ENCODE peak calls at places on chromosomes 1 and 21, in seven cellular contexts. A is A549, Z is thoracic aorta, X is suprapubic skin, H is Caco-2, T is astrocyte, M is upper lobe of right lung. F is an unnamed sample.

GRCh38 chr1:46577671-46578070 is 26.2 kb upstream of the KNCN start:
- DNase-seq in H (no peak), M (no peak), A (no peak), X (no peak), T (no peak), Z (no peak), F (no peak)

GRCh38 chr1:26791138-26791537 is 3.4 kb downstream of the PIGV start:
- DNase-seq in M (no peak), X (no peak), A (no peak), H (no peak), T (no peak), Z (no peak), F (no peak)

GRCh38 chr1:44076093-44076492 is 42.5 kb upstream of the KLF17 start:
- DNase-seq in M (no peak), H (no peak), Z (no peak), T (peak), X (no peak), A (no peak), F (no peak)

GRCh38 chr1:29240986-29241385 is 4.7 kb downstream of the PTPRU start:
- DNase-seq in T (no peak), H (no peak), M (no peak), Z (no peak), A (no peak), X (no peak), F (no peak)

GRCh38 chr1:41340655-41341364 is 20.4 kb upstream of the FOXO6 start:
- DNase-seq in X (no peak), A (no peak), M (no peak), T (no peak), Z (no peak), H (no peak), F (no peak)

GRCh38 chr1:45834689-45835088 is 31.3 kb downstream of the MAST2 start:
- DNase-seq in T (no peak), X (no peak), Z (no peak), M (no peak), H (no peak), A (no peak), F (peak)

GRCh38 chr1:9849691-9850441 is 26.1 kb upstream of the CLSTN1 start:
- DNase-seq in M (no peak), A (no peak), H (no peak), T (no peak), X (no peak), Z (no peak), F (no peak)

GRCh38 chr1:160709715-160710114 is 1.9 kb downstream of the CD48 start:
- DNase-seq in A (no peak), H (no peak), T (no peak), Z (no peak), M (no peak), X (no peak), F (no peak)

GRCh38 chr1:164841723-164842465 is 282.9 kb downstream of the PBX1 start:
- DNase-seq in Z (no peak), T (no peak), A (no peak), H (no peak), X (no peak), M (no peak), F (no peak)

GRCh38 chr1:22737374-22738068 is 26.9 kb downstream of the EPHB2 start:
- DNase-seq in A (no peak), H (no peak), T (no peak), M (no peak), X (no peak), Z (no peak), F (no peak)

GRCh38 chr1:46630719-46631118 is 14.1 kb upstream of the MOB3C start:
- DNase-seq in T (no peak), Z (no peak), X (no peak), H (no peak), M (no peak), A (no peak), F (no peak)

GRCh38 chr1:119429687-119430086 is 14.7 kb downstream of the HSD3B2 start:
- DNase-seq in T (no peak), Z (no peak), X (no peak), M (no peak), A (no peak), H (no peak), F (no peak)

GRCh38 chr1:8334106-8334851 is 16.4 kb downstream of the SLC45A1 start:
- DNase-seq in X (no peak), M (no peak), H (no peak), Z (no peak), T (no peak), A (no peak), F (no peak)

GRCh38 chr21:40615503-40616376 is 231.2 kb downstream of the DSCAM start:
- DNase-seq in Z (no peak), M (no peak), T (peak), H (no peak), A (no peak), X (no peak), F (no peak)

GRCh38 chr1:16156848-16157495 is 1.1 kb upstream of the EPHA2 start:
- DNase-seq in X (no peak), T (peak), H (no peak), Z (no peak), A (no peak), M (peak), F (no peak)

GRCh38 chr1:151693057-151693651 is 23.4 kb downstream of the CELF3 start:
- DNase-seq in M (no peak), Z (no peak), H (peak), T (peak), A (peak), X (no peak), F (no peak)

GRCh38 chr1:50332941-50333594 is 90.2 kb downstream of the DMRTA2 start:
- DNase-seq in H (peak), T (no peak), X (no peak), Z (no peak), M (peak), A (peak), F (no peak)

GRCh38 chr1:237932806-237933205 is 42.1 kb upstream of the ZP4 start:
- DNase-seq in Z (no peak), T (peak), X (no peak), A (no peak), H (no peak), M (no peak), F (no peak)

GRCh38 chr1:7491089-7491817 is 279.8 kb upstream of the VAMP3 start:
- DNase-seq in H (no peak), X (no peak), T (peak), Z (no peak), A (no peak), M (no peak), F (no peak)

GRCh38 chr1:10965621-10966226 is 46.7 kb upstream of the TARDBP start:
- DNase-seq in M (peak), H (no peak), A (no peak), X (no peak), T (no peak), Z (no peak), F (no peak)

GRCh38 chr1:31203215-31203614 is 36.5 kb downstream of the NKAIN1 start:
- DNase-seq in A (no peak), Z (no peak), M (no peak), H (no peak), X (no peak), T (peak), F (no peak)

GRCh38 chr1:192763756-192764155 is 45.1 kb upstream of the RGS2 start:
- DNase-seq in Z (no peak), H (no peak), M (no peak), A (no peak), X (no peak), T (peak), F (no peak)

GRCh38 chr1:155268630-155269029 is 4.7 kb downstream of the CLK2 start:
- DNase-seq in Z (no peak), T (no peak), H (no peak), X (no peak), M (no peak), A (no peak), F (no peak)

GRCh38 chr1:87074001-87074795 is 159.8 kb downstream of the HS2ST1 start:
- DNase-seq in Z (no peak), T (peak), H (no peak), A (no peak), M (no peak), X (no peak), F (no peak)

GRCh38 chr1:92365378-92366044 is 66.7 kb downstream of the RPAP2 start:
- DNase-seq in X (no peak), M (no peak), A (no peak), H (no peak), Z (no peak), T (no peak), F (no peak)

GRCh38 chr1:216722841-216723240 is 388 bp downstream of the ESRRG start:
- DNase-seq in Z (no peak), M (no peak), H (no peak), A (no peak), T (no peak), X (no peak), F (no peak)

GRCh38 chr1:9655127-9655723 is 3.7 kb downstream of the PIK3CD start:
- DNase-seq in M (no peak), H (no peak), A (no peak), X (no peak), Z (no peak), T (no peak), F (no peak)

GRCh38 chr1:168362991-168363390 is 82.3 kb downstream of the TBX19 start:
- DNase-seq in T (no peak), M (no peak), A (no peak), X (no peak), H (no peak), Z (no peak), F (no peak)

GRCh38 chr1:245045087-245045881 is 109.5 kb upstream of the KIF26B start:
- DNase-seq in X (no peak), H (peak), A (no peak), T (peak), Z (no peak), M (no peak), F (no peak)

GRCh38 chr1:202245391-202245790 is 51.8 kb downstream of the LGR6 start:
- DNase-seq in Z (no peak), M (no peak), T (no peak), A (no peak), H (no peak), X (no peak), F (no peak)

GRCh38 chr1:172143384-172144025 is 277.0 kb upstream of the C1orf105 start:
- DNase-seq in H (no peak), Z (no peak), T (peak), A (no peak), X (no peak), M (no peak), F (no peak)

GRCh38 chr1:161799792-161800191 is 33.7 kb downstream of the ATF6 start:
- DNase-seq in H (no peak), A (no peak), T (no peak), X (no peak), Z (no peak), M (no peak), F (no peak)

GRCh38 chr1:25854554-25854953 is 4.7 kb downstream of the AUNIP start:
- DNase-seq in A (no peak), X (no peak), T (no peak), H (no peak), Z (no peak), M (no peak), F (no peak)

GRCh38 chr1:148264374-148265276 is 112.5 kb upstream of the NBPF11 start:
- DNase-seq in A (peak), T (peak), X (no peak), H (no peak), Z (no peak), M (no peak), F (no peak)

GRCh38 chr1:87872692-87873091 is 544.0 kb downstream of the LMO4 start:
- DNase-seq in M (no peak), T (no peak), X (no peak), Z (no peak), H (no peak), A (no peak), F (no peak)

GRCh38 chr1:5897281-5897680 is 94.9 kb downstream of the NPHP4 start:
- DNase-seq in M (no peak), H (no peak), X (no peak), Z (no peak), A (no peak), T (no peak), F (no peak)

DNA sequence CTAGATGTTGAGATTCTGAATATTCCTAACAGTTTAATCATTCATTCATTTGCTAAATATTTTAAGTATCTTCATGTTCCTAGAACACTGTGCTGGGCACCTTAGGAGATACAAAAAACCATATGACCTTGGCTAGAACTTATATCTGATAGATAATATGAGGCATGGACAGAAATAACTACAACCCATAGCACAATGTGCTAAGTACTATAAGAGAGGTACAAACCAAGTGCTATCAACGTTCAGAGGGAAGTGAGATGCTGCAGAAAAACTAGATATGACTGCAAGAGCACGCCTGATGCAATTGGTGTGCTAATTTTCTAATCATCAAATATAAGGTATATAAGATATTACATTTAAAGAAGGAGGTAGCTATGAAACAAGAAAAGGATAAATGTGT is 10.7 kb downstream of the NMNAT2 start:
- DNase-seq in X (no peak), M (no peak), A (no peak), T (no peak), H (no peak), Z (no peak), F (no peak)
- H3K4me3 ChIP-seq in X (no peak), M (no peak), A (no peak), T (no peak), H (no peak), Z (no peak), F (no peak)

GRCh38 chr1:222767152-222767571 is 30.2 kb downstream of the FAM177B start:
- DNase-seq in H (no peak), A (no peak), X (no peak), Z (no peak), T (no peak), M (no peak), F (no peak)

GRCh38 chr1:222769968-222770620 is 33.1 kb downstream of the FAM177B start:
- DNase-seq in T (peak), M (no peak), X (no peak), A (no peak), Z (no peak), H (no peak), F (no peak)

GRCh38 chr1:222768592-222768991 is 31.6 kb downstream of the FAM177B start:
- DNase-seq in Z (no peak), T (no peak), A (no peak), H (no peak), X (no peak), M (no peak), F (no peak)

GRCh38 chr1:222769181-222769580 is 32.2 kb downstream of the FAM177B start:
- DNase-seq in H (peak), X (no peak), A (no peak), Z (no peak), T (no peak), M (no peak), F (no peak)
- TF ChIP-seq CTCF in H (no peak), X (no peak), A (no peak), Z (no peak), T (no peak), M (peak), F (peak)

GRCh38 chr1:20486457-20487235 is 636 bp upstream of the CAMK2N1 start:
- DNase-seq in M (peak), H (peak), T (peak), X (peak), A (peak), Z (no peak), F (no peak)
- H3K4me3 ChIP-seq in M (peak), H (peak), T (peak), X (peak), A (peak), Z (peak), F (peak)

GRCh38 chr1:215526147-215526845 is 40.8 kb upstream of the KCTD3 start:
- DNase-seq in X (no peak), A (no peak), M (no peak), H (peak), Z (no peak), T (peak), F (peak)

GRCh38 chr1:215526846-215527151 is 40.3 kb upstream of the KCTD3 start:
- DNase-seq in Z (no peak), X (no peak), H (no peak), A (no peak), T (no peak), M (no peak), F (no peak)

GRCh38 chr1:215521279-215521678 is 45.8 kb upstream of the KCTD3 start:
- DNase-seq in H (no peak), M (no peak), A (no peak), T (no peak), Z (no peak), X (no peak), F (no peak)

GRCh38 chr1:215523906-215524305 is 43.2 kb upstream of the KCTD3 start:
- DNase-seq in A (no peak), Z (no peak), H (no peak), M (no peak), T (peak), X (no peak), F (no peak)

DNA sequence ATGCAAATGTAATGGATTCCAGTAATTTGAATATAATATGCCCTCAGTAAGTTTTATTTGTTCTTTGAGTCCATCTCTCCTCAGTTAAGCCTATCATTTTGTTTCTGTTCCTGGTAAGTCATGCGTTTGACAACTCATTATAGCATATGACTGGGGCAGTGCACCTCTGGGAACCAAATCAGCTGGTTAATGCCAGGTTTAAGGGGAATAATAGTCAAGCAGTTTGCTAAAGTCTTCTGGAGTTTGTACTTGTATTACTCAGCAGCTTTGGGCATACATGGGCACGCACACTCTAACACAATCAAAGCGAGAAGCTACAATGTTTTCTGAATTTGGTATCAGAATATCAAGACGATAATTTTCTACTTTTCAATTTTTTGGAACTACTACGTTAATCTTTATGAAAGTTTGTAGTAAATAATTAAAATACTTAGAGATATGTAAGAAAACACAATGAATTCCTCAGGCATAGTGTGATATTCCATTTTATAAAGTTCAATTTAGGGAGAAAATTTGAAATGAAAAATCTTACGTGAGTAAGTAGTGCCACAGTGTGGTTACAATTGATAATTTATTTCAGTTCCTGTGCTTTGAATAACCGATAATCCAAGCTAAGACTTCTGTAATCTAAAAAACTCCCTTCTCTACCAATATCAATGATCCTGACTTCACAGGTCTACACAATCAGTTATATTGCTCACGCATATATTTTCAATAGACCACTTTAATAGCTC is 43.8 kb upstream of the KCTD3 start:
- DNase-seq in X (no peak), M (no peak), Z (no peak), H (no peak), A (no peak), T (peak), F (no peak)
- TF ChIP-seq CTCF in X (no peak), M (peak), Z (no peak), H (no peak), A (peak), T (peak), F (peak)

DNA sequence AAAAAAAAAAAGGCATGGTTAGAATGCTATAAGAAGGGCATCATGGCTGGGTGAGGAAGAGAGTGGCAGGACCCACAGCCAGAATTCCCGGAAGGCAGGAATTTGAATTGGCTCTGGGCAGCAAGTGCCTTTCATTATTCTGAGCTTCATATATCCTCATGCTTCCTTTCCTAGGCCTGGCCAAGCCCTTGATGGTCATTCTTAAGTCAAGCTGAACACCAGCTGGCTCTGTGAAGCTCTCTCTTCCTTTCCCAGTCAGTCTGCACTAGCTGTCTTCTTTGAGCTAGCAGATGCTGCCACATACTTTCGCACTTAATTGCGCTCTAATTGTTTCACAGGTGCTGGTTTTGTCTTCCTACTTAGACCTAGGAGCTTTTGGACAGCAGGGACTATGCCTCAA is 2.5 kb downstream of the TLR5 start:
- DNase-seq in A (no peak), T (no peak), M (no peak), Z (no peak), H (no peak), X (no peak), F (no peak)
- H3K4me3 ChIP-seq in A (no peak), T (no peak), M (no peak), Z (no peak), H (no peak), X (peak), F (no peak)

GRCh38 chr1:18041685-18042355 is 65.8 kb upstream of the IGSF21 start:
- DNase-seq in X (no peak), T (no peak), H (peak), M (no peak), Z (no peak), A (no peak), F (no peak)
- TF ChIP-seq CTCF in X (no peak), T (no peak), H (no peak), M (no peak), Z (no peak), A (no peak), F (no peak)

F was measured in LNCaP clone FGC.